ENCODE peak calls at places on chromosomes 13 and 19, in eight cellular contexts. U is Panc1; W is CD8-positive, alpha-beta T cell; O is K562; A is uterus; X is AG09319; J is cardiac muscle cell; D is WTC11. Q is an unnamed sample.

GRCh38 chr19:43354305-43354627 is 780 bp downstream of the CD177 start:
- DNase-seq in U (no peak), W (no peak), O (peak), A (no peak), X (no peak), J (peak), D (peak), Q (no peak)

GRCh38 chr13:38103851-38104250 is 234.3 kb upstream of the TRPC4 start:
- DNase-seq in U (no peak), W (no peak), O (no peak), A (no peak), X (no peak), J (no peak), D (no peak), Q (no peak)

GRCh38 chr19:42191855-42192254 is 25.6 kb downstream of the DEDD2 start:
- DNase-seq in U (peak), W (no peak), O (no peak), A (no peak), X (no peak), J (no peak), D (no peak), Q (no peak)

GRCh38 chr13:98129059-98129741 is 13.7 kb upstream of the FARP1 start:
- DNase-seq in U (no peak), W (no peak), O (no peak), A (no peak), X (no peak), J (no peak), D (no peak), Q (no peak)

GRCh38 chr13:102555914-102556553 is 40.8 kb upstream of the TPP2 start:
- DNase-seq in U (peak), W (no peak), O (peak), A (no peak), X (no peak), J (peak), D (no peak), Q (no peak)

GRCh38 chr13:78709028-78709427 is 50.1 kb upstream of the OBI1 start:
- DNase-seq in U (no peak), W (no peak), O (no peak), A (no peak), X (no peak), J (no peak), D (no peak), Q (no peak)

GRCh38 chr19:42303101-42303464 is 659 bp upstream of the PAFAH1B3 start:
- DNase-seq in U (no peak), W (no peak), O (peak), A (no peak), X (no peak), J (no peak), D (no peak), Q (no peak)

GRCh38 chr13:111204438-111205177 is 89.5 kb downstream of the ARHGEF7 start:
- DNase-seq in U (no peak), W (no peak), O (peak), A (peak), X (peak), J (no peak), D (peak), Q (no peak)

GRCh38 chr13:78802912-78803311 is 144.0 kb upstream of the OBI1 start:
- DNase-seq in U (no peak), W (no peak), O (no peak), A (no peak), X (no peak), J (no peak), D (no peak), Q (no peak)

GRCh38 chr19:12840091-12841079 is 2.1 kb downstream of the MAST1 start:
- DNase-seq in U (no peak), W (no peak), O (peak), A (peak), X (no peak), J (peak), D (peak), Q (peak)

GRCh38 chr19:32646556-32646955 is 28.4 kb downstream of the ANKRD27 start:
- DNase-seq in U (no peak), W (no peak), O (no peak), A (no peak), X (no peak), J (no peak), D (no peak), Q (no peak)

GRCh38 chr13:40801255-40802217 is 12.1 kb downstream of the SLC25A15 start:
- DNase-seq in U (no peak), W (no peak), O (no peak), A (no peak), X (no peak), J (no peak), D (no peak), Q (no peak)

GRCh38 chr19:42023121-42023942 is 29.3 kb upstream of the ATP1A3 start:
- DNase-seq in U (no peak), W (peak), O (peak), A (no peak), X (no peak), J (peak), D (peak), Q (no peak)

GRCh38 chr19:30212574-30212973 is 159.6 kb upstream of the ZNF536 start:
- DNase-seq in U (no peak), W (no peak), O (no peak), A (no peak), X (no peak), J (no peak), D (no peak), Q (no peak)

GRCh38 chr19:35135389-35135909 is 590 bp upstream of the LGI4 start:
- DNase-seq in U (no peak), W (peak), O (peak), A (peak), X (no peak), J (peak), D (peak), Q (peak)

GRCh38 chr13:38875186-38875875 is 115.3 kb downstream of the STOML3 start:
- DNase-seq in U (no peak), W (no peak), O (no peak), A (no peak), X (no peak), J (no peak), D (no peak), Q (no peak)

GRCh38 chr19:29105629-29106352 is 107.2 kb downstream of the UQCRFS1 start:
- DNase-seq in U (no peak), W (no peak), O (no peak), A (no peak), X (no peak), J (no peak), D (no peak), Q (no peak)

GRCh38 chr13:113802761-113803160 is 43.7 kb downstream of the TMEM255B start:
- DNase-seq in U (no peak), W (no peak), O (no peak), A (no peak), X (no peak), J (no peak), D (peak), Q (no peak)

GRCh38 chr19:50036905-50037304 is 11.1 kb downstream of the ZNF473 start:
- DNase-seq in U (no peak), W (no peak), O (no peak), A (no peak), X (no peak), J (no peak), D (no peak), Q (no peak)

GRCh38 chr19:17944301-17944700 is 11.5 kb downstream of the CCDC124 start:
- DNase-seq in U (no peak), W (no peak), O (no peak), A (no peak), X (peak), J (no peak), D (no peak), Q (no peak)

GRCh38 chr19:48752511-48753365 is at the start of gene FUT1:
- DNase-seq in U (no peak), W (peak), O (peak), A (no peak), X (no peak), J (peak), D (peak), Q (peak)

GRCh38 chr13:28637714-28638355 is 21.1 kb upstream of the POMP start:
- DNase-seq in U (no peak), W (no peak), O (no peak), A (no peak), X (no peak), J (no peak), D (no peak), Q (no peak)

GRCh38 chr13:90188237-90188636 is 1159.2 kb upstream of the MIR17HG start:
- DNase-seq in U (no peak), W (no peak), O (no peak), A (no peak), X (no peak), J (no peak), D (no peak), Q (no peak)

GRCh38 chr13:64371045-64371444 is 2859.1 kb downstream of the PCDH9 start:
- DNase-seq in U (no peak), W (no peak), O (no peak), A (no peak), X (no peak), J (no peak), D (no peak), Q (no peak)

GRCh38 chr13:110517505-110518149 is 43.9 kb downstream of the RAB20 start:
- DNase-seq in U (no peak), W (no peak), O (no peak), A (no peak), X (no peak), J (no peak), D (no peak), Q (no peak)

GRCh38 chr19:23541991-23542390 is 145.0 kb downstream of the ZNF675 start:
- DNase-seq in U (no peak), W (no peak), O (no peak), A (no peak), X (no peak), J (no peak), D (no peak), Q (no peak)

GRCh38 chr19:1377176-1377964 is 6.3 kb upstream of the NDUFS7 start:
- DNase-seq in U (no peak), W (no peak), O (no peak), A (no peak), X (no peak), J (no peak), D (no peak), Q (no peak)

GRCh38 chr19:17889609-17890214 is 18.0 kb downstream of the SLC5A5 start:
- DNase-seq in U (no peak), W (no peak), O (peak), A (no peak), X (no peak), J (peak), D (peak), Q (peak)

GRCh38 chr19:18167975-18168645 is 5.5 kb upstream of the IFI30 start:
- DNase-seq in U (no peak), W (no peak), O (peak), A (no peak), X (no peak), J (peak), D (peak), Q (no peak)

GRCh38 chr19:30076751-30077670 is 135.0 kb downstream of the URI1 start:
- DNase-seq in U (no peak), W (no peak), O (no peak), A (no peak), X (no peak), J (no peak), D (no peak), Q (no peak)

GRCh38 chr13:111142472-111142871 is 27.4 kb downstream of the ARHGEF7 start:
- DNase-seq in U (no peak), W (no peak), O (no peak), A (no peak), X (no peak), J (no peak), D (no peak), Q (no peak)

GRCh38 chr19:16703677-16704076 is 16.0 kb upstream of the NWD1 start:
- DNase-seq in U (no peak), W (no peak), O (no peak), A (no peak), X (no peak), J (no peak), D (no peak), Q (no peak)

GRCh38 chr19:7799640-7800355 is 30.2 kb upstream of the EVI5L start:
- DNase-seq in U (no peak), W (peak), O (peak), A (peak), X (peak), J (peak), D (peak), Q (peak)

GRCh38 chr19:44737238-44738160 is 11.0 kb upstream of the BCL3 start:
- DNase-seq in U (no peak), W (no peak), O (no peak), A (no peak), X (no peak), J (no peak), D (no peak), Q (no peak)

GRCh38 chr19:16032509-16033135 is 43.7 kb upstream of the TPM4 start:
- DNase-seq in U (no peak), W (no peak), O (no peak), A (no peak), X (no peak), J (no peak), D (no peak), Q (no peak)

GRCh38 chr13:77692746-77693448 is 4.6 kb upstream of the SLAIN1 start:
- DNase-seq in U (no peak), W (no peak), O (no peak), A (no peak), X (no peak), J (no peak), D (no peak), Q (no peak)

GRCh38 chr13:34430294-34430693 is 511.8 kb upstream of the NBEA start:
- DNase-seq in U (no peak), W (no peak), O (no peak), A (no peak), X (no peak), J (no peak), D (no peak), Q (no peak)

GRCh38 chr19:18020212-18021067 is 12.5 kb downstream of the ARRDC2 start:
- DNase-seq in U (no peak), W (no peak), O (peak), A (peak), X (no peak), J (no peak), D (no peak), Q (no peak)

DNA sequence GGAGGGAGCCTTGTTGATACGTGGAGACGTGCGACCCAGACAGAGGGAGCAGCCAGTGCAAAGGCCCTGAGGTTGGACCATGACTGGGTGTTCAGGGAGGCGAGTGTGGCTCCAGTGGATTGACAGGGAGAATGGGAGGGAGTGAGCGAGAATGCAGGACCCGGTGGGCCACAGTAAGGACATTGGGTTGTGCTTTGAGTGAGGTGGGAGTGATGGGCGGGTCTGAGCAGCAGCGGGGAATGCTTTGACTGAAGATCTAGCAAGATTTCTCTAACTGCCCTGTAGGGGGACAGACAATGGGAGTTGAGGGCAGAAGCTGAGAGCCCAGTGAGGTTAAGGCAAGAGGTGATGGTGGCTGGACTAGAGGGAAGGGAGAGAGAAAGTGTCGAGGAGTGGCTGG is 7.7 kb upstream of the NANOS2 start:
- DNase-seq in U (no peak), W (no peak), O (peak), A (no peak), X (no peak), J (no peak), D (peak), Q (no peak)
- TF ChIP-seq CTCF in U (no peak), W (no peak), O (peak), A (no peak), X (no peak), J (peak), D (peak), Q (peak)

GRCh38 chr13:96984061-96984508 is 10.2 kb downstream of the OXGR1 start:
- DNase-seq in U (no peak), W (no peak), O (peak), A (no peak), X (no peak), J (peak), D (peak), Q (no peak)
- TF ChIP-seq CTCF in U (peak), W (no peak), O (peak), A (peak), X (no peak), J (peak), D (no peak), Q (peak)

GRCh38 chr13:71303144-71303543 is 563.9 kb downstream of the DACH1 start:
- DNase-seq in U (no peak), W (no peak), O (no peak), A (no peak), X (no peak), J (no peak), D (no peak), Q (no peak)
- TF ChIP-seq CTCF in U (peak), W (no peak), O (no peak), A (no peak), X (peak), J (peak), D (no peak), Q (peak)

GRCh38 chr19:40165362-40165937 is 25.8 kb upstream of the MAP3K10 start:
- DNase-seq in U (peak), W (peak), O (peak), A (peak), X (no peak), J (peak), D (peak), Q (peak)
- TF ChIP-seq CTCF in U (no peak), W (peak), O (peak), A (no peak), X (peak), J (peak), D (peak), Q (peak)

GRCh38 chr19:5086725-5087439 is 118.0 kb downstream of the KDM4B start:
- DNase-seq in U (no peak), W (no peak), O (no peak), A (no peak), X (no peak), J (no peak), D (peak), Q (no peak)
- TF ChIP-seq CTCF in U (no peak), W (no peak), O (no peak), A (no peak), X (no peak), J (no peak), D (no peak), Q (no peak)

DNA sequence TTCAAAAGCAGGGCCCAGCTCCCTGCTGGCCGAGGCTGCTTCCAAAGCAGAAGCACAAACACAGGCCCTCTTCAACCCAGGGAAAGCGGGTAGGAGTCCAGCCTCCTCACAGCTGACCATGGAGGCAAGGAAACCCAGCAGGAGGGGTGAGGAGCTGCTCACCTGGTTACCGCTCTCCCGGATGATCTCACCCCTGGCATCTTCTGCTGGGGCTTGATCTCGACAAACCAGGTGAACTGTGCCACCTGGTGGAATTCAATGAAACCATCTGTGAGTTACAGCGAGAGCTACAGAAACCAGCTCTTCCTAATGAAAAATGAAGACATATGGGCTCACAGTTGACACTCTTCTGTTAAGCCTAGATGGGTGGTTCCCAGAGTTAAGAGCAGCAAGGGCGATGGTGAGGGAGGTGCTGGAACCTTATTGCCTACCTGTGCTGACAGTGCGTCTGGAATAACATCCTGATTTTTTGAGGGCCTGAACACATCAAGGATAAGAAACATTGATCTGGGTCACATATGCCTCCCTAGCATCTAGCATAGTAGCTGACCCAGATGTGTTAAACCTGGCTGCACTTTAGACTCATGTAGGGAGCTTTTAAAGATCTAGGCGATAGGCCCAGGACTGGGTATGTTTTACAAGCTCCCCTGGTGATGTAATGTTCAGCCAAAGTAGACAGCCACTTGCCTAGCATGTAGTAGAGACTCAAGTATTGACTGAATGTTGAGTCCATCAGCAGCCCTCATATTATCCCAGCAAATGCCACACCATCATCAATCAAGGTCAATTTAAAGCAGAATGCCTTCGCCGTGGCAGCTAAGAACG is 6.1 kb downstream of the DHRS12 start:
- DNase-seq in U (no peak), W (peak), O (peak), A (peak), X (no peak), J (peak), D (peak), Q (peak)
- TF ChIP-seq CTCF in U (peak), W (peak), O (peak), A (peak), X (peak), J (peak), D (peak), Q (peak)

GRCh38 chr13:42883142-42883541 is 101.8 kb downstream of the FAM216B start:
- DNase-seq in U (no peak), W (no peak), O (no peak), A (no peak), X (no peak), J (no peak), D (no peak), Q (no peak)

GRCh38 chr13:42880241-42880640 is 98.9 kb downstream of the FAM216B start:
- DNase-seq in U (no peak), W (no peak), O (no peak), A (peak), X (no peak), J (no peak), D (no peak), Q (no peak)

GRCh38 chr13:42878721-42879120 is 97.3 kb downstream of the FAM216B start:
- DNase-seq in U (no peak), W (no peak), O (no peak), A (no peak), X (no peak), J (no peak), D (no peak), Q (no peak)

GRCh38 chr13:42885325-42885724 is 103.9 kb downstream of the FAM216B start:
- DNase-seq in U (no peak), W (no peak), O (no peak), A (no peak), X (no peak), J (no peak), D (no peak), Q (no peak)

GRCh38 chr13:42883771-42884170 is 102.4 kb downstream of the FAM216B start:
- DNase-seq in U (no peak), W (no peak), O (no peak), A (no peak), X (peak), J (peak), D (no peak), Q (no peak)
- TF ChIP-seq CTCF in U (no peak), W (no peak), O (no peak), A (no peak), X (peak), J (no peak), D (no peak), Q (no peak)

GRCh38 chr13:20702945-20703784 is at the start of gene IL17D:
- DNase-seq in U (no peak), W (peak), O (peak), A (no peak), X (no peak), J (peak), D (peak), Q (peak)
- TF ChIP-seq CTCF in U (no peak), W (no peak), O (no peak), A (no peak), X (no peak), J (no peak), D (no peak), Q (peak)

Q was measured in progenitor cell of endocrine pancreas.